ENCODE peak calls at places on chromosomes 4 and X, in six cellular contexts. H, D, K, I, M and O are unnamed samples.

GRCh38 chr4:21304061-21304541 is 603.8 kb downstream of the PACRGL start:
- DNase-seq in H (no peak), D (no peak), K (no peak), I (no peak), M (no peak), O (no peak)

GRCh38 chr4:52019941-52020657 is at the start of gene LRRC66:
- DNase-seq in H (no peak), D (no peak), K (peak), I (no peak), M (no peak), O (no peak)

GRCh38 chr4:186015212-186015817 is 53.6 kb upstream of the TLR3 start:
- DNase-seq in H (no peak), D (no peak), K (no peak), I (no peak), M (peak), O (no peak)

GRCh38 chr4:173538148-173538902 is 8.3 kb upstream of the HAND2 start:
- DNase-seq in H (no peak), D (no peak), K (no peak), I (no peak), M (peak), O (peak)

GRCh38 chrX:71210829-71211228 is 12.2 kb upstream of the GJB1 start:
- DNase-seq in H (no peak), D (no peak), K (no peak), I (no peak), M (no peak), O (no peak)

GRCh38 chr4:73007526-73008100 is 61.9 kb downstream of the COX18 start:
- DNase-seq in H (no peak), D (no peak), K (no peak), I (no peak), M (no peak), O (no peak)

GRCh38 chr4:27934881-27935280 is 1074.2 kb downstream of the STIM2 start:
- DNase-seq in H (no peak), D (no peak), K (no peak), I (no peak), M (no peak), O (no peak)

GRCh38 chr4:146051724-146052396 is 113.2 kb upstream of the ZNF827 start:
- DNase-seq in H (no peak), D (no peak), K (no peak), I (peak), M (no peak), O (no peak)

GRCh38 chrX:73562986-73563739 is at the start of gene CHIC1:
- DNase-seq in H (peak), D (peak), K (peak), I (peak), M (peak), O (peak)

GRCh38 chrX:25805744-25806143 is 332.4 kb upstream of the MAGEB18 start:
- DNase-seq in H (no peak), D (no peak), K (no peak), I (no peak), M (no peak), O (no peak)

GRCh38 chr4:6480532-6481088 is 8.2 kb upstream of the PPP2R2C start:
- DNase-seq in H (no peak), D (no peak), K (peak), I (no peak), M (no peak), O (no peak)

DNA sequence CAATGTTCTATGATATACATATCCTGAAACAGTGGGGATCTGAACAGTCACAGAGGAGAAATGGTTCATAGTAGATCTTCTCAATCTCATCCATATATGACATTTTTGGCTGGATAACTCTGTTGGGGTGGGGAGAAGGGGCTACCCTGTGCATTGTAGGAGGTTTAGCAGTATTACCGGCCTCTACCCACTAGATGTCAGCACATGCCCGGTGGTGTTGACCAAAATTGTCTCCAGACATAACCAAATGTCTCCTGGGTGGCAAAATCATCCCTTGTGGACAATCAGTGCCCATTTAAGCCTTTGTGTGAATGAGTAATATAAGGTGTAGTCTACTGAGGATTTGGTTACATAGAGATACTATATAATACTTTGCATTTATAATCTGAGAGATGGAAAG is 89.9 kb downstream of the PLS3 start:
- DNase-seq in H (peak), D (no peak), K (peak), I (peak), M (peak), O (no peak)
- TF ChIP-seq CTCF in H (no peak), D (peak), K (peak), I (peak), M (peak), O (peak)

GRCh38 chrX:51643377-51643776 is 24.7 kb upstream of the CENPVL3 start:
- DNase-seq in H (no peak), D (no peak), K (no peak), I (no peak), M (no peak), O (no peak)

GRCh38 chrX:51641421-51642021 is 22.8 kb upstream of the CENPVL3 start:
- DNase-seq in H (no peak), D (no peak), K (no peak), I (peak), M (no peak), O (no peak)
- TF ChIP-seq CTCF in H (no peak), D (no peak), K (no peak), I (peak), M (peak), O (peak)

GRCh38 chr4:8238515-8239053 is 31.0 kb upstream of the HTRA3 start:
- DNase-seq in H (no peak), D (no peak), K (no peak), I (no peak), M (no peak), O (no peak)
- TF ChIP-seq CTCF in H (no peak), D (peak), K (no peak), I (peak), M (peak), O (peak)

DNA sequence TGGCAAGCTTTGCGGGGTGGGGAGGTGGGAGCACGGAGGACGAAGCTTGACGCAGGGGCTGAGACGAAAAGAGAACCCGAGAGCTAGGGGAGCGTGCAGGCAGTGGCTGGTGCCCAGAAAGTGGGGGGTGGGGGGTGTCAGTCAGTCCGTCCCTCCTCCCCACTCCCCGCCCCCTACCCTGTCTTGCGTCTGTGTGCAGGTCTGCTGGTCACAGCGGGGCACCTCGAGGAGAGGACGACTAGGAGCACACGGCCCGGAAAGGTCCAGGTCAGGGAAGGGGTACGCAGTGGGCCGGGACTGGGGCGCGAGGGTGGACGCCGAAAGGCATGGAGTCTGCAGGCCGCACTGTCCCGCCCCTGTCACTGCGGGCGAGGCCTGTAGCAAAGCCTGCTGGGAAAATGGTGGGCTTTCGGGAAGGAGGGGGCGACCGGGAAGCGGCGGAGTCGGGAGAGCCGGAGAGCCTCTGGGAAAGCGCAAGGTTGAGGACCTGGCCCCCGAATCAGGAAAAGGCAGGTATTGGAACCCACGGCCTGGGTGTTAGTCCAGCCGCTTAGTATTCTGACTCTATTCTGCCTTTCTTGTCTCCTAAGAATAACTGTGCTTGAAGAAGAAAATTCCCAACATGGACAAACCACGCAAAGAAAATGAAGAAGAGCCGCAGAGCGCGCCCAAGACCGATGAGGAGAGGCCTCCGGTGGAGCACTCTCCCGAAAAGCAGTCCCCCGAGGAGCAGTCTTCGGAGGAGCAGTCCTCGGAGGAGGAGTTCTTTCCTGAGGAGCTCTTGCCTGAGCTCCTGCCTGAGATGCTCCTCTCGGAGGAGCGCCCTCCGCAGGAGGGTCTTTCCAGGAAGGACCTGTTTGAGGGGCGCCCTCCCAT is 758 bp downstream of the TCEAL1 start:
- DNase-seq in H (peak), D (no peak), K (peak), I (peak), M (peak), O (no peak)
- TF ChIP-seq CTCF in H (no peak), D (no peak), K (peak), I (peak), M (peak), O (peak)

DNA sequence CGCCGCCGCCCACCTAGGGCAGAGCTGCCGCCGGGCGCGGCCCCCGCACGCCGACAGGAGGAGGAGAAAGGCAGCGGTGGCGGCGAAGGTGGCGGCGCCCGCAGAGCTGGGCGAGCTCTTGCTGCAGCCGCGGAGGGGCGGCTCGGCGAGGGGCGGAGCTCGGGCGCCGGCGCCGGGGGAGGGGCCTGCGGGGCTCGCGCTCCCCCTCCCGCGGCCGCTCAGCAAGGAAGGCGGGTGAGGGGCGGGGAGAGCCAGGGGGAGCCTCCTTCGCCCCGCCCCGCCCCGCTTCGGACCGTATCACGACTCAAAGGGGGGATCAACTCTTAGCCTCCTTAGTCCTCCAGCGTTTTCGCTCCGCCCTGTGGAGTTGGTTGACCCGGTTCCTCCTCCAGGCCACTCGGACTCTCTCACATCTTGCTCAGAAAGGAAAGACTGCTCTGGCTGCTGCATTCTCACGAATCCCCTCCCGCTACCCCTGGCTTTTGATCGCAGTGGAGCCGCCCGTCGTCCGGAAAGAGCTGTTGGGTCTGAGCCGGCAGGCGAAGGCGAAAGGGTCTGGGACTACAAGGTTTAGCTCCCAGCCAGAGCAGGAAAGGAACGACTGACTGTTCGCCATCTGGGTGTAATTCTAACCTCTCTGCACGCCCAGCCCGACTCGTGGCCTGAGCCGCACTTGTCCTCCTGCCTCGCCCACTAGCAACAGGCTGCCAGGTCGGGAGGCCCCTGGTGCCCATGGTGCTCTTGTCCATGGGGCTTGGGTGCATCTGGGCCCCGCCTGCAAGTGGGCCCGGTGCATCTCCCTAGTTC is at the start of gene ATP8A1:
- DNase-seq in H (peak), D (peak), K (peak), I (peak), M (peak), O (peak)
- TF ChIP-seq CTCF in H (no peak), D (no peak), K (no peak), I (no peak), M (no peak), O (peak)

GRCh38 chrX:135893294-135893817 is at the start of the genes CT45A10 and SAGE1:
- DNase-seq in H (no peak), D (no peak), K (no peak), I (no peak), M (no peak), O (no peak)
- TF ChIP-seq CTCF in H (no peak), D (no peak), K (no peak), I (no peak), M (no peak), O (no peak)

DNA sequence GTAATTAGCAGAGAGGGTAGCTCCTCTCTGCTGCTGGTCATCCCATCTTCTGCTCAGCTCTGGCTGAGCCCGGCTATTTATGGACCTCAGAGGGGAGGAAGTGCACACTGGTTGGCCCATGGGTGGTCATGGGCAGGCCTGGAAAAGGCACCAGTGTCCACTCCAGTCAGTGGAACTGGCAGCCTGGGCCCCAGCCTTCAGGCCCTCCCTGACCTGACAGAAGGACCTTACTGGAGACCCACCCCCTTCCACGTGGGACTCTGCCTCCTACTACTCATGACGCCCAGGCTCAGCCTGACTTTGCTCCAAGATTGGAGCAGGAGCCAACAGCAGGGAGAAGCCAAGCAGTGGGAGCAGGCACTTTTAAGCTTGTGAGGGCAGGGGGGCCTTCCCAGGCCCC is 8.0 kb upstream of the ART3 start:
- DNase-seq in H (no peak), D (no peak), K (no peak), I (no peak), M (no peak), O (no peak)
- TF ChIP-seq CTCF in H (no peak), D (no peak), K (no peak), I (no peak), M (no peak), O (no peak)

GRCh38 chr4:69894706-69895105 is 34.8 kb upstream of the SULT1E1 start:
- DNase-seq in H (no peak), D (no peak), K (no peak), I (no peak), M (no peak), O (no peak)

GRCh38 chr4:69894221-69894620 is 34.3 kb upstream of the SULT1E1 start:
- DNase-seq in H (no peak), D (no peak), K (peak), I (no peak), M (no peak), O (no peak)

DNA sequence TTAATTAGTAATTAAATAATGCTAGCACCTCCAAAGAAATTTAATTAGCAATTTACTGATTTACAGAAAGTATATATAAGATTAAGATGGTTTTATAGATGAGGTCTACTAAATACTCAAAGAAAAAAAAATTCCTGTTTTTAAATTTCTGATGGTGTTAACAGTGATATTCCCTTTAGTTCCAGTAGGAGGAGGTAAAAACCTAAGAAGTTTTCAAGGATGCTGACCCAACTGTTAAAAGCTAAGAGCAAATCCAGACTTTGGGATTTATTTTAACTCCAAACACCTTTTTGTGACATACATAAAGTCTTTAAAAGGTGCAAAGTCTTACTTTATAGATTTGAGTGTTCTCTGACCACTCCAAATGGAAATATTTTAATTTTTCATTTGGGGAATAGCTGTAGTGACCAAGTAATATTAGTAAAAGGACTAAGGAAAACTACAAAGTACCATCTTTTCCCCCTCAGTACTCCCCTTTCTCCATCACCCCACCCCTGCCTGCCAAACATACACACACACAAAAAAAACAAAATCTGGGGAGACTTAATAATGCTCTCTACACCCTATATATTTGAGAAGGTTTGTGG is 34.2 kb upstream of the CSN1S1 start:
- DNase-seq in H (no peak), D (no peak), K (no peak), I (peak), M (no peak), O (no peak)
- TF ChIP-seq CTCF in H (no peak), D (peak), K (peak), I (peak), M (no peak), O (peak)